ENCODE peak calls at places on chromosomes 13 and 19, in six cellular contexts. T is uterus, E is astrocyte of the cerebellum, Q is mesothelial cell of epicardium, U is K562, P is fibroblast of mammary gland. R is an unnamed sample.

GRCh38 chr19:17026041-17026658 is 460 bp downstream of the CPAMD8 start:
- DNase-seq in E (no peak), Q (no peak), T (no peak), U (no peak), P (no peak), R (no peak)

GRCh38 chr13:110352735-110353134 is 45.7 kb downstream of the COL4A2 start:
- DNase-seq in T (no peak), E (no peak), Q (no peak), P (no peak), U (peak; percentile 21), R (peak; percentile 6)

GRCh38 chr19:16637535-16637934 is 9.5 kb upstream of the MED26 start:
- DNase-seq in Q (no peak), P (peak; percentile 31), E (no peak), T (no peak), U (no peak), R (no peak)

GRCh38 chr13:59706101-59706976 is 457.4 kb downstream of the DIAPH3 start:
- DNase-seq in Q (no peak), U (no peak), E (no peak), T (no peak), P (no peak), R (no peak)

GRCh38 chr13:26601669-26602068 is 44.2 kb downstream of the WASF3 start:
- DNase-seq in E (no peak), P (peak; percentile 64), U (no peak), Q (no peak), T (no peak), R (peak; percentile 31)

GRCh38 chr13:110593430-110594130 is 21.8 kb upstream of the NAXD start:
- DNase-seq in U (peak; percentile 44), Q (no peak), T (no peak), P (peak; percentile 75), E (peak; percentile 38), R (peak; percentile 27)

GRCh38 chr19:7869910-7870511 is 4.2 kb downstream of the PRR36 start:
- DNase-seq in U (peak; percentile 69), E (no peak), Q (no peak), T (peak; percentile 46), P (peak; percentile 21), R (peak; percentile 76)

GRCh38 chr13:113203507-113204377 is 4.7 kb downstream of the PCID2 start:
- DNase-seq in E (no peak), T (no peak), Q (no peak), P (no peak), U (no peak), R (no peak)

GRCh38 chr19:35389192-35389861 is 18.5 kb downstream of the GPR42 start:
- DNase-seq in E (no peak), T (no peak), U (peak; percentile 36), Q (no peak), P (no peak), R (no peak)

GRCh38 chr13:65964672-65965071 is 1265.5 kb downstream of the PCDH9 start:
- DNase-seq in P (peak; percentile 22), U (no peak), Q (no peak), E (no peak), T (no peak), R (no peak)

GRCh38 chr13:30154531-30154930 is 152.8 kb downstream of the KATNAL1 start:
- DNase-seq in Q (no peak), T (no peak), P (no peak), E (no peak), U (no peak), R (no peak)

GRCh38 chr19:5364674-5365073 is 24.1 kb upstream of the PTPRS start:
- DNase-seq in U (peak; percentile 29), E (no peak), P (no peak), T (no peak), Q (no peak), R (no peak)

GRCh38 chr19:19554074-19555023 is 16.3 kb downstream of the CILP2 start:
- DNase-seq in P (peak; percentile 48), E (peak; percentile 11), Q (no peak), T (no peak), U (peak; percentile 88), R (peak; percentile 76)

GRCh38 chr13:33353210-33353609 is 67.7 kb upstream of the STARD13 start:
- DNase-seq in U (no peak), T (no peak), E (no peak), Q (no peak), P (no peak), R (no peak)

GRCh38 chr13:36192166-36192565 is 22.2 kb downstream of the SOHLH2 start:
- DNase-seq in Q (no peak), T (no peak), P (no peak), U (no peak), E (no peak), R (no peak)

GRCh38 chr13:45368571-45368970 is 27.6 kb upstream of the TPT1 start:
- DNase-seq in P (no peak), T (no peak), U (no peak), Q (no peak), E (no peak), R (no peak)

GRCh38 chr19:8731428-8732169 is 10.2 kb downstream of the OR2Z1 start:
- DNase-seq in Q (no peak), U (peak; percentile 31), T (no peak), P (no peak), E (no peak), R (peak; percentile 33)

GRCh38 chr19:2856457-2857055 is 10.6 kb upstream of the ZNF556 start:
- DNase-seq in P (no peak), E (no peak), Q (no peak), U (no peak), T (no peak), R (no peak)

GRCh38 chr13:100454876-100455275 is 133.7 kb downstream of the GGACT start:
- DNase-seq in E (peak; percentile 50), Q (no peak), P (peak; percentile 47), T (no peak), U (no peak), R (peak; percentile 20)

DNA sequence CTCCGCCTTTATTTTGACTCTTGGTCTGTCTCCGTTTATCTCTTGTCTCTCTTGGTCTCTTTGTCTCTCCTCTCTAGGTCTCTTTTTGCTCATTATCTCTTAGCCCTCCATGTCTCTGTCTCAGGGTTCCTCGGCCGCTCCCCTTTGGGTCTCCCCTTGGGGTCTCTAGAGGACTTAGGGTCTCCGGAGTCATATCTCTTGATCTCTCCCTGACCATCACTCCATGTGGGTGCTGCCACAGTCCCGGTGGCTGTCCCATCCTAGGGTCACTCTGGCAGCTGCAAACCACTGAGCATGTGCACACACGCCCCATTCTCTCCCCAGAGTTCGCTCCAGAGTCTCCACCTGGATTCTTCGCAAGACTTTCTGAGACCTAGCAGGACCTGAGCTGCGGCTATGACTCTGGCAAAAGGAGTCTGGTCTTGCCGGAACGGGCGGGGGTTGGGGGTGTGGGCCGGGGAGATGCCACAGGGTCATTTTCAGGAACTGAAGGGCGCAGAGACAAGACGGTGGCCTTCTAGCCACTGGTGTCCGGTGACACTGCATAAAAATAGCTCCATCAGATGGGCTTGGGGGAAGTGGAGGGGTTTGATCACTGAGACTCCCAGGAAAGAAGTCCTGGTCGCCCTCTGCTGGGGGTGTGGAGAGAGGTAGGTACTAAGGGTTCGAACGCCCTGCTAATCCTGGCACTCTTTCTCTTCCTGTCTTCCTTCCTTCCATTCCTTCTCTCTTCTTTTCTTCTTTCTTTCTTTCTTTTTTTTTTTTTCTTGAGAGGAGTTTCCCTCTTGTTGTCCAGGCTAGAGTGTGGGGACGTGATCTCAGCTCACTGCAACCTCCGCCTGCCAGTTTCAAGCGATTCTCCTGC is 1.2 kb upstream of the KCNA7 start:
- DNase-seq in E (no peak), U (peak; percentile 79), P (peak; percentile 18), Q (no peak), T (no peak), R (peak; percentile 46)
- TF ChIP-seq CTCF in E (peak; percentile 18), U (peak; percentile 79), P (peak; percentile 35), Q (no peak), T (no peak), R (no peak)

DNA sequence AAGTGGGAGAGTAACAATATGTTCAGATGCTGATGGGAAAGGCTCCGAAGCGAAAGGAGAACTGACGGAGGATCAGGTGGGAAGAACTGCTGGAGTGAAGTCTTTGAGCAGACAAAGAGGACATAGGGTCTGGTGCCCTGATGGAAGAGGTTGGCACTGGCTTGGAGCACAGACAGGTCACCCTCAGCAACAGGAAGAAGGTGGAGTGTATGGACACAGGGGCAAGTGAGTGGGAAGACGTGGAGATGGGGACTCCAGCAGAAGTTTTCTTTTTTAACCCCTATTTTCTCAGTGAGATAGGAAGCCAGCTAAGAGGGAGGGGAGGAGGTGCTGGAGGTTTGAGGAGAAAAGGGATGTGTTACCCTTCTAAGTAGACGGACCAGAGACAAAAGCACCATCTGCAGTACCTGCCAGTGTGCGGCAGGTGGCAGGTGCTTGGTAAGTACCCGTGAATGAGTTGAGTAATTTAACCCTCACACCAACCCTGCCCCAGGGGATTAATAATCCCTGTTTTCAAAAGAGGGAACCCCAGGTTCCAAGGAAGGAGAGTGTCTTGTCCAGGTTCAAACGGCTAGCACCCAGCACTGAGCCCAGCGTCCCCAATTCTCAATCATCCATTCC is 11.2 kb downstream of the HAS1 start:
- DNase-seq in T (no peak), P (peak; percentile 55), Q (no peak), E (no peak), U (no peak), R (peak; percentile 27)
- TF ChIP-seq CTCF in T (no peak), P (peak; percentile 36), Q (peak; percentile 58), E (peak; percentile 53), U (peak; percentile 63), R (peak; percentile 56)

DNA sequence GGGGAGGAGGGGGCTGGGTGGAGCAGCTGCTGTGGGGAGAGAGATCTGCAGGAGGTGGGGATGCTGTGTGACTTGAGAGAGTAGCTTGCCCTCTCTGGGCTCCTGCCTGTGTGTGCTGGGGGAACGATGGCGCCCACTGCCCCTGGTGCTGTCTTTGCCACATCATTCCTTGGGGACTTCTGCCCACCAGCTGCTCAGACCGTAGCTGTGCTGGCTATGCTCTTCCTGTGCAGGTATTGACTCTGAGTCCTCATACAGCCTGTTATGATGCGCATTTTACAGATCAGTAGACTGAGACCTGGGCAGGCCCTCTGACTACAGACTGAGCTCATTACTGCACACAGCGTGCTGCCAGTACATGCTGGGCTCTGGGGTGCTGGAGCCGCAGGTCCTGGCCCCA is 51.1 kb downstream of the DNM2 start:
- DNase-seq in U (no peak), T (no peak), P (no peak), E (no peak), Q (no peak), R (no peak)
- TF ChIP-seq CTCF in U (no peak), T (no peak), P (no peak), E (no peak), Q (no peak), R (no peak)

GRCh38 chr13:22173605-22174004 is 502.7 kb downstream of the FGF9 start:
- DNase-seq in E (peak; percentile 1), U (no peak), P (peak; percentile 49), T (no peak), Q (no peak), R (no peak)
- TF ChIP-seq CTCF in E (no peak), U (no peak), P (no peak), T (no peak), Q (no peak), R (no peak)

GRCh38 chr19:36939153-36939552 is 23.0 kb downstream of the ZNF568 start:
- DNase-seq in T (no peak), E (no peak), U (no peak), Q (no peak), P (peak; percentile 12), R (no peak)
- TF ChIP-seq CTCF in T (no peak), E (no peak), U (no peak), Q (peak; percentile 22), P (no peak), R (no peak)

GRCh38 chr13:31234729-31235128 is 35.0 kb downstream of the B3GLCT start:
- DNase-seq in Q (no peak), P (peak; percentile 8), U (no peak), T (no peak), E (no peak), R (no peak)
- TF ChIP-seq CTCF in Q (peak; percentile 35), P (peak; percentile 31), U (peak; percentile 13), T (no peak), E (peak; percentile 53), R (no peak)

R was measured in activated CD8-positive, alpha-beta T cell treated with anti-CD3 and anti-CD28 coated beads for 36 hours.